ENCODE peak calls at places on chromosomes 12 and 14, in nine cellular contexts. B is sigmoid colon, Y is spleen, T is tibial nerve, K is adipocyte, X is left ventricle myocardium inferior, H is cardiac muscle cell, J is OCI-LY7, W is psoas muscle. R is an unnamed sample.
A peak's percentile ranks its signal among the peaks of the same experiment; 100 is the strongest.

GRCh38 chr14:26655128-26655527 is 57.3 kb upstream of the NOVA1 start:
- DNase-seq in B (no peak), Y (no peak), T (no peak), K (no peak), X (no peak), H (no peak), J (no peak), W (no peak), R (no peak)

GRCh38 chr14:19918553-19919264 is 1.7 kb upstream of the OR4K5 start:
- DNase-seq in B (no peak), Y (no peak), T (no peak), K (no peak), X (no peak), H (no peak), J (no peak), W (no peak), R (no peak)

GRCh38 chr12:111976860-111977259 is 36.1 kb downstream of the TMEM116 start:
- DNase-seq in B (no peak), Y (no peak), T (no peak), K (no peak), X (no peak), H (no peak), J (no peak), W (no peak), R (no peak)

GRCh38 chr14:98136019-98136418 is 1136.0 kb downstream of the BCL11B start:
- DNase-seq in B (no peak), Y (no peak), T (no peak), K (no peak), X (no peak), H (no peak), J (no peak), W (no peak), R (no peak)

GRCh38 chr12:8867786-8868185 is 45.4 kb downstream of the A2ML1 start:
- DNase-seq in B (no peak), Y (no peak), T (no peak), K (no peak), X (no peak), H (no peak), J (no peak), W (no peak), R (no peak)

GRCh38 chr12:30003321-30003720 is 219.6 kb upstream of the TMTC1 start:
- DNase-seq in B (no peak), Y (no peak), T (no peak), K (no peak), X (no peak), H (no peak), J (no peak), W (no peak), R (no peak)

GRCh38 chr12:128069359-128069997 is 197.5 kb upstream of the TMEM132C start:
- DNase-seq in B (no peak), Y (no peak), T (peak; percentile 24), K (peak; percentile 79), X (no peak), H (peak; percentile 75), J (peak; percentile 60), W (no peak), R (no peak)

GRCh38 chr14:67729072-67729561 is 27.4 kb downstream of the RDH12 start:
- DNase-seq in B (no peak), Y (no peak), T (no peak), K (no peak), X (no peak), H (no peak), J (no peak), W (no peak), R (no peak)

GRCh38 chr14:35193161-35193560 is 70.8 kb downstream of the PRORP start:
- DNase-seq in B (no peak), Y (no peak), T (no peak), K (no peak), X (no peak), H (no peak), J (no peak), W (no peak), R (no peak)

GRCh38 chr14:35197015-35197414 is 74.7 kb downstream of the PRORP start:
- DNase-seq in B (no peak), Y (no peak), T (no peak), K (no peak), X (no peak), H (no peak), J (no peak), W (no peak), R (no peak)

GRCh38 chr14:35201066-35201465 is 78.7 kb downstream of the PRORP start:
- DNase-seq in B (no peak), Y (no peak), T (no peak), K (no peak), X (no peak), H (no peak), J (peak; percentile 8), W (no peak), R (no peak)

GRCh38 chr14:35202195-35202594 is 79.8 kb downstream of the PRORP start:
- DNase-seq in B (no peak), Y (no peak), T (no peak), K (no peak), X (no peak), H (no peak), J (no peak), W (no peak), R (no peak)

GRCh38 chr14:35196571-35196970 is 74.2 kb downstream of the PRORP start:
- DNase-seq in B (no peak), Y (no peak), T (no peak), K (no peak), X (no peak), H (no peak), J (no peak), W (no peak), R (no peak)
- H3K4me3 ChIP-seq in B (no peak overlapping the region), Y (no peak overlapping the region), T (no peak overlapping the region), K (no peak overlapping the region), X (no peak overlapping the region), H (no peak overlapping the region), J (no peak overlapping the region), W (no peak overlapping the region), R (no peak overlapping the region)

GRCh38 chr12:133221241-133221640 is 14.4 kb downstream of the ANHX start:
- DNase-seq in B (no peak), Y (no peak), T (no peak), K (no peak), X (no peak), H (no peak), J (no peak), W (no peak), R (no peak)

GRCh38 chr12:133217219-133217618 is 18.5 kb downstream of the ANHX start:
- DNase-seq in B (no peak), Y (no peak), T (no peak), K (no peak), X (no peak), H (no peak), J (no peak), W (no peak), R (peak; percentile 61)

GRCh38 chr12:133220521-133220920 is 15.2 kb downstream of the ANHX start:
- DNase-seq in B (no peak), Y (no peak), T (no peak), K (no peak), X (no peak), H (no peak), J (no peak), W (no peak), R (peak; percentile 28)

DNA sequence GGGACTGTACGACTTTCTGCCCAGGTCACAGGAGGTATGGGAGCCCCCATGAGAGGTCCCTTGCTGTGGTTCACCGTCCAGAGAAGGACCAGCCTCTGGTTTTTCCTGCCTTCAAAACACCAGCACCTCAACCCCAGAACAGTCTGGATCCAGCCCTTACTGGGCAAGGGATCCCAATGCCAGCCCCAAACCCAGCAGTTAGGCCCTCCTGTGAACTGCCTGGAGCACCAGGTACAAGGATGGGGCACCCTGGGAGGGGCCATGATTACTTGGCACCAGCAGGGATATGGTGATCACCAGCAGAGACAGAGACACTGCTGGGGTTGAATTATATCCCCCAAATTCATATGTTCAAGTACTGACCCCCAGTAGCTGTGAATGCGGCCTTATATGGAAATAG is 20.0 kb downstream of the ANHX start:
- DNase-seq in B (no peak), Y (no peak), T (no peak), K (no peak), X (no peak), H (no peak), J (no peak), W (no peak), R (peak; percentile 42)
- H3K9me3 ChIP-seq in B (peaks cover 44% of the 10 kb centered on the region), Y (peaks cover 18% of the 10 kb centered on the region), T (peaks cover 9% of the 10 kb centered on the region), K (peaks cover 87% of the 10 kb centered on the region), X (peaks cover 100% of the 10 kb centered on the region), H (no peaks in the 10 kb centered on the region), J (peaks cover 6% of the 10 kb centered on the region), W (peaks cover 56% of the 10 kb centered on the region), R (peaks cover 90% of the 10 kb centered on the region)

DNA sequence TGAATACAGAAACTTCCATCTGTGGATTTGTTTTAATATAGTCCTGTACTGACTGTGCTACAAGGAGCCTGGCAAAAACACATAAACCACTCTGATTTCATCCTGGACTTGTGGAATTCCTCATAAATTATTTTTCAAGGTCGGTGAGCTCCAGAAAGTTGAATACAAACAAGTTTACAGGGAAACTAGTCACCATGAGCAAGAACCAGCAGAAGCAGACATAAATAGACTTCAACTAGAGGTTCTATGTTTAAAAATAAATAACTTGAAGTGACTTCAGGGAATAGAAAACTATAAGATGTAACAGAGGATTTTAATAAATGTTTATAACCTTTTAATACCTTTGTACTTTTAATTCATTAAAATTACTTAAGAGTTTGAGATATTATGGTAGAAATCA is 63.5 kb downstream of the EFCAB11 start:
- DNase-seq in B (no peak), Y (no peak), T (no peak), K (no peak), X (no peak), H (no peak), J (no peak), W (no peak), R (no peak)
- H3K4me1 ChIP-seq in B (no peaks in the 10 kb centered on the region), Y (no peaks in the 10 kb centered on the region), T (no peaks in the 10 kb centered on the region), K (peaks cover 20% of the 10 kb centered on the region), X (no peaks in the 10 kb centered on the region), H (no peaks in the 10 kb centered on the region), J (no peaks in the 10 kb centered on the region), W (no peaks in the 10 kb centered on the region), R (no peaks in the 10 kb centered on the region)

GRCh38 chr12:91316825-91317224 is 134.2 kb upstream of the DCN start:
- DNase-seq in B (no peak), Y (no peak), T (no peak), K (peak; percentile 68), X (no peak), H (no peak), J (no peak), W (no peak), R (no peak)

GRCh38 chr12:91316161-91316759 is 133.6 kb upstream of the DCN start:
- DNase-seq in B (no peak), Y (no peak), T (no peak), K (peak; percentile 30), X (no peak), H (no peak), J (no peak), W (no peak), R (no peak)

GRCh38 chr12:91309450-91309849 is 126.8 kb upstream of the DCN start:
- DNase-seq in B (no peak), Y (no peak), T (no peak), K (no peak), X (no peak), H (no peak), J (no peak), W (no peak), R (no peak)

GRCh38 chr12:91307957-91308705 is 125.5 kb upstream of the DCN start:
- DNase-seq in B (no peak), Y (no peak), T (no peak), K (no peak), X (no peak), H (no peak), J (no peak), W (no peak), R (no peak)

DNA sequence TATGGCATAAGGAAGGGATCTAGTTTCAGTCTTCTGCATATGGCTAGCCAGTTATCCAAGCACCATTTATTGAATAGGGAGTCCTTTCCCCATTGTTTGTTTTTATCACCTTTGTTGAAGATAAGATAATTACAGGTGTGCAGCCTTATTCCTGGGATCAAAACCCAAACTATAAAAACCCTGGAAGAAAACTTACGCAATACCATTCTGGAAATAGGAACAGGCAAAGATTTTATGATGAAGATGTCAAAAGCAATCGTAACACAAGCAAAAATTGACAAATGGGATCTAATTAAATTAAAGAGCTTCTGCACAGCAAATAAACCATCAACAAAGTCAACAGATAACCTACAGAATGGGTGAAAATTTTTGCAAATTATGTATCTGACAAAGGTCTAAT is 128.5 kb upstream of the DCN start:
- DNase-seq in B (no peak), Y (no peak), T (no peak), K (no peak), X (no peak), H (no peak), J (no peak), W (no peak), R (no peak)
- H3K4me3 ChIP-seq in B (no peak overlapping the region), Y (no peak overlapping the region), T (no peak overlapping the region), K (no peak overlapping the region), X (no peak overlapping the region), H (no peak overlapping the region), J (no peak overlapping the region), W (no peak overlapping the region), R (no peak overlapping the region)